ENCODE peak calls at places on chromosomes 13 and 19, in ten cellular contexts. F, G, M, K, N, Q, S, H, P and A are unnamed samples.

GRCh38 chr13:98997738-98998641 is 20.1 kb upstream of the DOCK9 start:
- DNase-seq in F (no peak), G (no peak), M (no peak), K (no peak), N (peak), Q (no peak), S (no peak), H (peak), P (no peak), A (no peak)

GRCh38 chr13:21691928-21692327 is 21.1 kb downstream of the FGF9 start:
- DNase-seq in F (no peak), G (no peak), M (no peak), K (no peak), N (no peak), Q (no peak), S (no peak), H (no peak), P (no peak), A (no peak)

GRCh38 chr13:111875922-111876321 is 191.0 kb upstream of the SOX1 start:
- DNase-seq in F (no peak), G (no peak), M (no peak), K (no peak), N (no peak), Q (no peak), S (no peak), H (peak), P (no peak), A (no peak)

GRCh38 chr13:104943331-104943730 is 1592.1 kb downstream of the EFNB2 start:
- DNase-seq in F (no peak), G (no peak), M (no peak), K (no peak), N (no peak), Q (no peak), S (no peak), H (no peak), P (no peak), A (no peak)

GRCh38 chr19:32201661-32202060 is 143.7 kb upstream of the ZNF507 start:
- DNase-seq in F (no peak), G (peak), M (no peak), K (no peak), N (no peak), Q (no peak), S (no peak), H (peak), P (no peak), A (no peak)

GRCh38 chr13:103935117-103935516 is 868.9 kb upstream of the SLC10A2 start:
- DNase-seq in F (no peak), G (no peak), M (no peak), K (no peak), N (no peak), Q (no peak), S (no peak), H (no peak), P (no peak), A (no peak)

GRCh38 chr19:33384983-33385382 is 11.5 kb downstream of the CEBPG start:
- DNase-seq in F (peak), G (no peak), M (no peak), K (no peak), N (no peak), Q (no peak), S (no peak), H (no peak), P (no peak), A (no peak)

GRCh38 chr13:100922599-100922998 is 248.0 kb upstream of the TMTC4 start:
- DNase-seq in F (no peak), G (no peak), M (no peak), K (peak), N (no peak), Q (no peak), S (no peak), H (no peak), P (no peak), A (no peak)

GRCh38 chr13:53017433-53017970 is 11.1 kb upstream of the OLFM4 start:
- DNase-seq in F (no peak), G (no peak), M (no peak), K (no peak), N (no peak), Q (no peak), S (no peak), H (no peak), P (no peak), A (no peak)

GRCh38 chr19:58559275-58560006 is 1.0 kb upstream of the UBE2M start:
- DNase-seq in F (peak), G (peak), M (peak), K (peak), N (peak), Q (peak), S (peak), H (peak), P (peak), A (no peak)

GRCh38 chr19:10863107-10863700 is 8.1 kb upstream of the CARM1 start:
- DNase-seq in F (no peak), G (no peak), M (no peak), K (no peak), N (no peak), Q (no peak), S (peak), H (no peak), P (no peak), A (no peak)

GRCh38 chr19:51098366-51099069 is 9.7 kb downstream of the CTU1 start:
- DNase-seq in F (no peak), G (peak), M (peak), K (no peak), N (no peak), Q (peak), S (peak), H (no peak), P (no peak), A (no peak)

GRCh38 chr19:16886305-16886880 is 2.4 kb upstream of the F2RL3 start:
- DNase-seq in F (peak), G (peak), M (peak), K (peak), N (no peak), Q (peak), S (peak), H (no peak), P (no peak), A (no peak)

GRCh38 chr13:95267662-95268369 is 33.4 kb downstream of the ABCC4 start:
- DNase-seq in F (no peak), G (peak), M (peak), K (peak), N (no peak), Q (no peak), S (peak), H (no peak), P (no peak), A (no peak)

GRCh38 chr13:110913911-110914292 is 967 bp downstream of the ANKRD10 start:
- DNase-seq in F (peak), G (no peak), M (no peak), K (no peak), N (no peak), Q (no peak), S (no peak), H (no peak), P (no peak), A (no peak)

GRCh38 chr19:2080336-2080988 is 15.7 kb downstream of the MOB3A start:
- DNase-seq in F (no peak), G (no peak), M (no peak), K (no peak), N (no peak), Q (no peak), S (no peak), H (no peak), P (no peak), A (no peak)

GRCh38 chr19:35347171-35347929 is at the start of gene FFAR1:
- DNase-seq in F (peak), G (no peak), M (peak), K (no peak), N (no peak), Q (no peak), S (no peak), H (peak), P (peak), A (no peak)

GRCh38 chr13:64817721-64818120 is 2412.4 kb downstream of the PCDH9 start:
- DNase-seq in F (no peak), G (peak), M (no peak), K (peak), N (no peak), Q (no peak), S (no peak), H (no peak), P (no peak), A (no peak)

GRCh38 chr19:14558370-14559066 is 13.3 kb downstream of the NDUFB7 start:
- DNase-seq in F (no peak), G (no peak), M (no peak), K (no peak), N (no peak), Q (no peak), S (peak), H (no peak), P (no peak), A (no peak)

GRCh38 chr19:14614099-14614412 is 31.2 kb downstream of the CLEC17A start:
- DNase-seq in F (no peak), G (no peak), M (no peak), K (no peak), N (no peak), Q (peak), S (no peak), H (no peak), P (peak), A (no peak)

GRCh38 chr13:35978607-35979316 is 152.4 kb downstream of the DCLK1 start:
- DNase-seq in F (no peak), G (peak), M (no peak), K (peak), N (no peak), Q (no peak), S (peak), H (no peak), P (peak), A (no peak)

GRCh38 chr13:73340069-73340468 is 281.3 kb downstream of the KLF5 start:
- DNase-seq in F (no peak), G (no peak), M (no peak), K (no peak), N (no peak), Q (no peak), S (no peak), H (no peak), P (no peak), A (no peak)

GRCh38 chr19:35935911-35936737 is at the start of gene LRFN3:
- DNase-seq in F (peak), G (peak), M (peak), K (peak), N (peak), Q (peak), S (peak), H (no peak), P (peak), A (no peak)

GRCh38 chr19:752652-753517 is 2.0 kb downstream of the MISP start:
- DNase-seq in F (peak), G (no peak), M (peak), K (peak), N (peak), Q (no peak), S (no peak), H (no peak), P (no peak), A (no peak)

GRCh38 chr19:16442386-16443276 is 29.1 kb downstream of the EPS15L1 start:
- DNase-seq in F (no peak), G (peak), M (peak), K (no peak), N (no peak), Q (peak), S (peak), H (no peak), P (no peak), A (no peak)

GRCh38 chr13:51221674-51222509 is at the start of gene FAM124A:
- DNase-seq in F (no peak), G (peak), M (peak), K (peak), N (peak), Q (peak), S (peak), H (no peak), P (peak), A (no peak)

GRCh38 chr13:35016362-35017148 is 74.5 kb downstream of the NBEA start:
- DNase-seq in F (no peak), G (no peak), M (no peak), K (no peak), N (no peak), Q (no peak), S (no peak), H (no peak), P (no peak), A (no peak)

GRCh38 chr19:54114340-54114826 is 1.1 kb downstream of the TFPT start:
- DNase-seq in F (no peak), G (peak), M (peak), K (peak), N (no peak), Q (peak), S (peak), H (no peak), P (no peak), A (no peak)

GRCh38 chr13:19957320-19958118 is 1.0 kb upstream of the ZMYM2 start:
- DNase-seq in F (peak), G (peak), M (peak), K (peak), N (no peak), Q (peak), S (peak), H (peak), P (peak), A (peak)

GRCh38 chr13:19959831-19960672 is 1.5 kb downstream of the ZMYM2 start:
- DNase-seq in F (peak), G (peak), M (peak), K (peak), N (peak), Q (peak), S (peak), H (no peak), P (peak), A (peak)

GRCh38 chr13:19960673-19961015 is 2.1 kb downstream of the ZMYM2 start:
- DNase-seq in F (no peak), G (no peak), M (no peak), K (no peak), N (no peak), Q (no peak), S (no peak), H (no peak), P (no peak), A (no peak)

GRCh38 chr13:19959141-19959830 is 759 bp downstream of the ZMYM2 start:
- DNase-seq in F (peak), G (peak), M (peak), K (peak), N (peak), Q (peak), S (peak), H (no peak), P (peak), A (peak)

GRCh38 chr13:19958119-19959111 is at the start of gene ZMYM2:
- DNase-seq in F (peak), G (peak), M (peak), K (peak), N (peak), Q (peak), S (peak), H (peak), P (peak), A (peak)
- TF ChIP-seq POLR2A in F (no peak), G (peak), M (peak), K (peak), N (peak), Q (peak), S (peak), H (peak), P (no peak), A (peak)

GRCh38 chr13:29597246-29597645 is 1.8 kb upstream of the SLC7A1 start:
- DNase-seq in F (no peak), G (no peak), M (no peak), K (no peak), N (no peak), Q (no peak), S (no peak), H (peak), P (no peak), A (no peak)

GRCh38 chr13:29596064-29596418 is 553 bp upstream of the SLC7A1 start:
- DNase-seq in F (no peak), G (no peak), M (no peak), K (no peak), N (no peak), Q (no peak), S (no peak), H (no peak), P (no peak), A (no peak)

GRCh38 chr13:29594310-29594709 is 1.2 kb downstream of the SLC7A1 start:
- DNase-seq in F (no peak), G (peak), M (peak), K (peak), N (peak), Q (no peak), S (peak), H (peak), P (peak), A (no peak)

GRCh38 chr13:29594710-29595379 is 643 bp downstream of the SLC7A1 start:
- DNase-seq in F (peak), G (peak), M (peak), K (peak), N (no peak), Q (peak), S (peak), H (peak), P (peak), A (no peak)

DNA sequence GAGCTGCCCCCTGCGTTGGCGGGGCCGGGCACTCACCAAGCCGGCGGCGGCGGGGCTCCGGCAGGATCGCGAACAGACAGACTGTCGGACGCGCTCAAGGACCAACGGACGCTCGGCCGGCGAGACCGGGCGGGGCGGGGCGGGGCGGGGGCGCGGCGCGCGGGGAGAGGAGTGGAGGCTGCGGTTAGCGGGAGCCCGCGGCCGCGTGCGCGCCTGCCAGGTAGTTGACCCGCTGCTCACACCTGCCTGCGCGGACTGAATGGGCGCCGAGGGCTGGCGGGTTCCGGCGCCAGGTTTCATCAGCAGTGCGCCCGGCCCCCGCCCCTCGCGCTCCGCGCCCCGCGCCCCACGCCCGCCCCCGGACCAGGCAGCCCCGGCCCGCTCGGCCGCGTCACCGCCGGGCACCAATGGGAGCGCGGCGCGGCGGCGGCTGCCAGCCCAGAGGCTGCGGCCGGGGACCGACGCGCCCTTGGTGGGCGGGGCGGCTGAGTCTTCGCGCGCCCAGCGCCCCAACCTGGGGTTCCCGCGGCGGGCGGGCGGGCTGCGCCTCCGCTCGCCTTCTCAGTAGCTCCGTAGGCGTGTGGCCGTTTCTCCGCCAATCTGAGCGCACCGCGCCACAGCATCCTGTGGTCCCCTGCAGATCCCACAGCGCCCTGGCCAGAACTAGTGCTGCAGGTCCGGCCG is at the start of gene SLC7A1:
- DNase-seq in F (peak), G (peak), M (peak), K (peak), N (peak), Q (peak), S (peak), H (peak), P (peak), A (peak)
- TF ChIP-seq POLR2A in F (no peak), G (no peak), M (no peak), K (peak), N (peak), Q (no peak), S (peak), H (no peak), P (no peak), A (no peak)

DNA sequence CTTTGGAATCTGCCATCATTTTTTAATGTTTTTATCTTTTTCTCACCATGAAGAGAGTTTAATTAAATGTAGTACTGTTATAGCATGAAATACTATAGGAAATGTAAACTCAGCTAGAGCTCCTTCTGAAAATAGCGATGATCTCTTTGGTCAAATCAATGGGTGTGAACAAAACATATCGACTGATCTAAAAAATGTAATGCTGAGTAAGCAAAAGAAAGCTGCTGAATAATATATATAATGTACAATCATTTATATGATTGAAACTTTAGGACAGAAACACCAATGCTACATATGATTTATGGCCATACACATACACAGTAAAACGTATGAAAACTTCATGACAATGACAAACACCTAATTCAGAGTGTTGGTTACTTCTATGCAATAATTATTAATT is 150.8 kb upstream of the TUBA3C start:
- DNase-seq in F (no peak), G (no peak), M (no peak), K (no peak), N (no peak), Q (no peak), S (no peak), H (no peak), P (no peak), A (no peak)
- TF ChIP-seq POLR2A in F (no peak), G (no peak), M (no peak), K (no peak), N (no peak), Q (no peak), S (no peak), H (no peak), P (no peak), A (no peak)

DNA sequence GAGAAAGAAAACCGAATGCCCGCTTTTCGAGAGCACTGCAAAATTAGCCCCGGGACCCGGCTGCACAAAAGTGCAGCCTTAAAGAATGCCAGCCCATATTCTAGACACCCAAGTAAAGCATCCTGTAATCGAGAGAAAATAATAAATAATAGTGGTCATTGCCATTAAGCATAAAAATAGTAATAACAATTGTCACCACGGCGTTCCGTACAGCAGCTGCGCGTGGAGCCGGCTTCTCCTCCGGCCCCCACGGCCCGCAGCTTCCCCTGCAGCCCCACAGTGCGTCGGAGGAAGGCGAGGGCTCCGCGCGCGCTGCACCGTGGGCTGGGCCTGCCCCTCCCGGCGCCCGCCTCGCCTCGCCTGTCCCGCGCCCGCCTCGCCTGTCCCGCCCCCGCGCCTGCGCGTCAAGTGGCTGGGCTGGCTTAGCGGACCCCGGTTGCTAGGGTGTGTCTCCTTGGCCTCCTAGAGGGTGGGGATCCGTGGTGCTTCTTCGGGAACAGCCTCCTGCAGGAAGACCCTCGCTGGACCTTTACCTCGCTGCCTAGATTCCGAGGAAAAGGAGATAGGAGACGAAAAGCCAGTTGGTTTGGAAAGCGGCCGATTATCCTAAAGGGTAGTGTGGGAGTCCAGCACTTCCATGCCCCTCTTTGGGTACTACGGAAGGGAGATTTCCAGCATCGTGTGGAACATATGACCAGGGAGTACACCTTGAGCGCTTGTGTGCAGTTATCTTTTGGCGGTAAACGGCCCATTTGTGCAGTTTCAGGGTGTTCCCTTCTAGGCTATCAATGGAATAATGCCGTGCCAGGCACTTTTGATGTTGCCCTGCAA is at the start of gene LRRC63:
- DNase-seq in F (peak), G (peak), M (peak), K (no peak), N (peak), Q (peak), S (peak), H (no peak), P (peak), A (peak)
- TF ChIP-seq POLR2A in F (no peak), G (no peak), M (no peak), K (no peak), N (no peak), Q (no peak), S (no peak), H (no peak), P (no peak), A (peak)

GRCh38 chr19:49716154-49716553 is 25.2 kb downstream of the CPT1C start:
- DNase-seq in F (no peak), G (no peak), M (no peak), K (no peak), N (no peak), Q (no peak), S (peak), H (no peak), P (no peak), A (no peak)

GRCh38 chr19:49718511-49718910 is 27.6 kb downstream of the CPT1C start:
- DNase-seq in F (no peak), G (no peak), M (no peak), K (peak), N (no peak), Q (no peak), S (no peak), H (no peak), P (no peak), A (no peak)

GRCh38 chr19:49713236-49713845 is 22.4 kb downstream of the CPT1C start:
- DNase-seq in F (no peak), G (no peak), M (no peak), K (no peak), N (no peak), Q (no peak), S (no peak), H (no peak), P (no peak), A (no peak)

DNA sequence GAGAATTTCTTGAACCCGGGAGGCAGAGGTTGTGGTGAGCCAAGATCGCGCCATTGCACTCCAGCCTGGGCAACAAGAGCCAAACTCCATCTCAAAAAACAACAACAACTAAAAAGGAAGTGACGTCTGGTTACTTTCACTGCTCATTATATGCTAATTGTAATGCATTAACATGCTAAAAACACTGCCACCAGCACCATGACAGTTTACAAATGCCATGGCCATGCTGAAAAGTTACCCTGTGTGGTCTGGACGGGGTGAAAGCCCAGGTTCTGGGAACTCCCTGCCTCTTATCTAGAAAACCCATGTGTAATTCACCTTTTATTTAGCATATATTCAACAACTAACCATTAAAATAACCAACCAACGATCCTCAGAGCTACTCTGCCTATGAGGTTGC is 28.1 kb downstream of the CPT1C start:
- DNase-seq in F (no peak), G (no peak), M (no peak), K (no peak), N (no peak), Q (no peak), S (no peak), H (no peak), P (no peak), A (no peak)
- TF ChIP-seq POLR2A in F (no peak), G (no peak), M (no peak), K (no peak), N (no peak), Q (no peak), S (no peak), H (no peak), P (no peak), A (no peak)